ENCODE peak calls at places on chromosomes 6 and 20, in five cellular contexts. X is IMR-90, O is mesendoderm, K is mesenchymal stem cell, J is H9. Q is an unnamed sample.

GRCh38 chr6:141077355-141078333 is 1055.1 kb upstream of the GJE1 start:
- DNase-seq in X (no peak), O (peak), K (peak), J (peak), Q (peak)

GRCh38 chr6:13362432-13362831 is 34.1 kb upstream of the TBC1D7 start:
- DNase-seq in X (peak), O (no peak), K (peak), J (no peak), Q (no peak)

GRCh38 chr6:131923356-131923755 is 27.8 kb downstream of the CCN2 start:
- DNase-seq in X (peak), O (peak), K (peak), J (peak), Q (no peak)

GRCh38 chr6:474454-475185 is 83.1 kb downstream of the IRF4 start:
- DNase-seq in X (no peak), O (peak), K (no peak), J (no peak), Q (no peak)

GRCh38 chr6:44725070-44725469 is 337.6 kb downstream of the CDC5L start:
- DNase-seq in X (no peak), O (no peak), K (peak), J (no peak), Q (no peak)

GRCh38 chr6:67877288-67877687 is 757.8 kb upstream of the ADGRB3 start:
- DNase-seq in X (no peak), O (peak), K (no peak), J (no peak), Q (no peak)

GRCh38 chr20:51404297-51405060 is 138.0 kb downstream of the NFATC2 start:
- DNase-seq in X (no peak), O (no peak), K (peak), J (peak), Q (no peak)

GRCh38 chr6:117200067-117200466 is 65.3 kb upstream of the VGLL2 start:
- DNase-seq in X (no peak), O (no peak), K (no peak), J (no peak), Q (no peak)

GRCh38 chr6:155528982-155529453 is 73.4 kb upstream of the NOX3 start:
- DNase-seq in X (peak), O (peak), K (peak), J (no peak), Q (no peak)

GRCh38 chr6:77462359-77463307 is 658 bp downstream of the HTR1B start:
- DNase-seq in X (no peak), O (peak), K (peak), J (peak), Q (peak)

GRCh38 chr20:50314326-50314725 is 123.7 kb downstream of the CEBPB start:
- DNase-seq in X (no peak), O (no peak), K (no peak), J (no peak), Q (no peak)

GRCh38 chr20:50571466-50571865 is 61.3 kb downstream of the PTPN1 start:
- DNase-seq in X (no peak), O (no peak), K (no peak), J (peak), Q (no peak)

GRCh38 chr6:36343109-36343508 is 6.4 kb upstream of the BNIP5 start:
- DNase-seq in X (no peak), O (no peak), K (no peak), J (no peak), Q (no peak)

GRCh38 chr6:168126566-168127383 is 47.8 kb upstream of the FRMD1 start:
- DNase-seq in X (no peak), O (no peak), K (no peak), J (peak), Q (no peak)

GRCh38 chr6:84768442-84769174 is 4.2 kb upstream of the TBX18 start:
- DNase-seq in X (no peak), O (peak), K (peak), J (peak), Q (peak)

GRCh38 chr6:160042014-160042773 is 73.3 kb downstream of the IGF2R start:
- DNase-seq in X (peak), O (no peak), K (no peak), J (no peak), Q (no peak)

GRCh38 chr20:46725186-46726165 is 16.0 kb downstream of the SLC2A10 start:
- DNase-seq in X (no peak), O (no peak), K (no peak), J (no peak), Q (no peak)
- H4K8ac ChIP-seq in X (no peak), O (no peak), K (no peak), J (no peak), Q (peak)

DNA sequence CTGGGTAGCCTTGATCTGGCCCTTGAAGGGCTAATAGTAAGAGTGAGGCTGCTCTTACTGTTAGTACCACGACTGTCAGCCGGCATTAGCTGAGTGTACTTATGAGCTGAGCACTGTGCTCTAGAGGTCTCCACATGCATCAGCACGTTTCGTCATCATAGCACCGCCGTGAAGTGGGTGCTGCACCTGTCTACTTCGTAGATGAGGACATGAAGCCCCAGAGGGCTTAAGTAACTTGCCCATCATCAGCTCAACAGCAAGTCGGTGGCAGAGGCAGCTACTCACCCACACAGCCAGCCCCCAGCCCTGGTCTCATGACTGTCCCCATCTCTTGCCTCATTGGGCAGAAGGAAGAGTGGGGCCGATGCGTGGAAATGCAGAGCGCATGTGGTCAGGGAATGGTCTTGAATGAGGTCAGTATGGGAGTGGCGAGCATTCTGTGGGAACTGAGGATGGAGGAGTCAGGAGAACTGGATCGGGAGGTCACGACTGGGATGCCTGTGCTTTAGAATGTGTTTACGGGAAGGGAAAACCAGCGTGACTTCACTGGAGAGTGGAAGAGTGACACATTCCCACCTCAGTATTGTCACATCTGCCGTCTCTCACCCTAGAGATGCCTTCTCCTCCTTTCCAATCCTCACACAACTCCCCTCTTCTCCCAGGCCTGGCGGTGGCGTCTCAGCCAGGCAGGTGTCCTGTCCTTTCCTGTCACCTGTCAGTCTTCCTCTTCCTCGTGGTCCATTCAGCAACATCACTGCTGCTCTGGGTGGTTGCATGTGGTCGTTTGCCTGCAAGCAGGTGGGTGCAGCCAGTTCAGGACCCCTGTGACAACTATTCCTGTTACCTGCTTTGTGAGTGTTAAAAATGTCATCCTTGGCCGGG is 6.0 kb downstream of the SYTL3 start:
- DNase-seq in X (peak), O (no peak), K (peak), J (no peak), Q (no peak)
- H2AK5ac ChIP-seq in X (peak), O (no peak), K (peak), J (no peak), Q (no peak)

GRCh38 chr20:44597516-44597915 is 15.1 kb downstream of the PKIG start:
- DNase-seq in X (no peak), O (no peak), K (no peak), J (no peak), Q (no peak)

GRCh38 chr20:44599715-44600114 is 17.3 kb downstream of the PKIG start:
- DNase-seq in X (no peak), O (no peak), K (no peak), J (no peak), Q (no peak)

GRCh38 chr20:44600301-44600700 is 17.9 kb downstream of the PKIG start:
- DNase-seq in X (no peak), O (no peak), K (no peak), J (no peak), Q (no peak)

GRCh38 chr20:44597930-44598329 is 15.6 kb downstream of the PKIG start:
- DNase-seq in X (no peak), O (no peak), K (no peak), J (no peak), Q (no peak)

GRCh38 chr20:44598413-44599290 is 16.3 kb downstream of the PKIG start:
- DNase-seq in X (no peak), O (peak), K (peak), J (no peak), Q (no peak)
- H4K8ac ChIP-seq in X (peak), O (no peak), K (peak), J (no peak), Q (no peak)

GRCh38 chr6:32969685-32970412 is 1.5 kb downstream of the BRD2 start:
- DNase-seq in X (peak), O (peak), K (peak), J (peak), Q (no peak)
- H2AK5ac ChIP-seq in X (peak), O (peak), K (peak), J (peak), Q (peak)

DNA sequence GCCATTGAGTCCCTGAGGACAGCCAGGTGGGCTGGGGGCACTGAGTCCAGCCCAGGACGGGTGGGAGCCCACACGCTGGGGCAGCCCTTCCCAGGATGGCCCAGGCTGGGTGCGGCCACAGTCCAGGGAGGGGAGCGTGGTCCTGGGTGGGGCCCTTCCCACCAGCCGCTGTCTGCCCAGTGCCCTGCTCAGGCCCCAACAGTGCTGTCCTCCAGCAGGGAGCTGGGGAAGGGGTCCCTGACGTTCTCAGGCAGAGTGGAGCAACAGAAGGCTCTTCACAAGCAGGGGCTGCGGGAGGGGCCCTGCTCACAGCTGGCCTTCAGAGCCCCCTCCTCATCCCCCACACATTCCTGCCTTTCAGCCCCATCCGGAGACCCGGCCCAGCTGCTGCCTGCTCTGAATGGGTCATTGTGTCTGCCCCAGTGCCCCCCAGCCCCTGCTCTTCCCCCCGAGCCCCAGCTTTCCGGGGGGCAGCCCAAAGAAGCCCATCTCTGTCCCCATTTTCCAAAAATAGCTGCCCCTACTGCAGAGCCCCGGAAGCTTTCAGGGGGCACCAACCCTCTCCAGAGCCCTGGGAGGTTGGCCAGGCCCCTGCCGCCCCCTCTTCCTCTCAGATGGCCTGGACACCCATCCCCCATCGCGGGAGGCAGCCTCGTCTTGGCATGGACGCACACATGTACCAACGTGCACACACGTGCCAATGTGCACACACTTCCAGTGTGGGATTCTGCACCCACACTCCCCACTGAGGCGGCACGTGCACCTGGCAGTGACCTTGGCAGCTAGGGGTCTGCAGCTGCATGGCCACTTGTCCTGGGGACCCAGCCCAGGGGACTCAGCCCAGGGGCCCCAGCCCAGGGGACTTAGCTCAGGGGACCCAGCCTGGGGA is 3.7 kb downstream of the COL20A1 start:
- DNase-seq in X (no peak), O (no peak), K (no peak), J (no peak), Q (no peak)
- H4K8ac ChIP-seq in X (no peak), O (no peak), K (no peak), J (no peak), Q (no peak)

DNA sequence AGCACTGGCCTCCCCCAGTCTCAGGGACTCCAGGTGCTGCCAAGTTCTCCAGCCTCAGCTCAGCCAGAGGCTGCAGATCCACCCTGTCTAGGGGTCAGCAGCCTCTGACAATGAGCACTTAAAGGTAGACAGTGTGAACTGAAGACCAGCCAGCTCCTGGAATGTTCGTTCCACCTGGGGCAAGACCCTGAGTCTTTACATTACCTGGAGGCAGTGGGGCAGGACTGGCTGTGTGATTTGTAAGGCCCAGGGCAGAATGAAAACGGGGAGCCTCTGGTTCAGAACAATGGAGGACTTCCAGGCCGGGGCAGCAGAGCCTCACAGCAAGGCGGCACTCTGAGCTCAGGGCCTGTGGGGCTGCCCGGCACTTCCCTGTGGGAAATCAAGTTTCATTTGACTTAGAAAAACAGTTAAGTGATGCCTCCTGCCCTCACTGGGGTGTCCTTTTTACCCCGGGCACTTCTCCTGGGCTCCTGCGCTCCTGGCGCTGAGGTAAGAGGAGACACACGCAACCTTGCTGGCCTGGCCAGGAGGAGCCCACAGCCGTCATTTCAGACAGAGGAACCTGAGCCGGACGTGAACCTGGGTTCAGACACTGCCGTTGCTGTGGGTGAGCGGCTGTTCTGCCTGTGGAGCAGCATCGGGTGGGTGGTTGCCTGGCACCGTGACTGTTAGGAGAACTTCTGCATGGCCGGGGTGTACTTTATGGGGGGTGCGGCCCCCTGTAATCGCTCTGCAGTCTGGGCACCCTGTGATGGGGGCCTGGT is 64.9 kb downstream of the CTCFL start:
- DNase-seq in X (no peak), O (no peak), K (no peak), J (no peak), Q (no peak)
- H2AK5ac ChIP-seq in X (no peak), O (no peak), K (no peak), J (no peak), Q (no peak)

GRCh38 chr6:27238010-27238983 is 9.2 kb upstream of the PRSS16 start:
- DNase-seq in X (no peak), O (peak), K (no peak), J (peak), Q (no peak)
- H4K8ac ChIP-seq in X (no peak), O (no peak), K (no peak), J (no peak), Q (no peak)

GRCh38 chr6:126696921-126697693 is 357.2 kb downstream of the CENPW start:
- DNase-seq in X (no peak), O (peak), K (no peak), J (no peak), Q (no peak)
- H2AK5ac ChIP-seq in X (no peak), O (peak), K (no peak), J (no peak), Q (no peak)

GRCh38 chr6:110340566-110340965 is 17.6 kb downstream of the METTL24 start:
- DNase-seq in X (no peak), O (no peak), K (no peak), J (no peak), Q (no peak)
- H4K8ac ChIP-seq in X (no peak), O (no peak), K (no peak), J (no peak), Q (no peak)